ENCODE peak calls at places on chromosome 11, in eight cellular contexts. Z is amygdala, D is MM.1S, X is fibroblast of mammary gland, J is nephron progenitor cell, Y is naive B cell, R is HAP-1, U is NCI-H524 treated with DMSO at 0.1 percent for 48 hours. G is an unnamed sample.

GRCh38 chr11:1562469-1563148 is 9.5 kb downstream of the DUSP8 start:
- DNase-seq in D (no peak), Y (no peak), Z (no peak), U (no peak), J (no peak), X (no peak), R (no peak), G (no peak)

GRCh38 chr11:112837162-112837826 is 123.9 kb upstream of the NCAM1 start:
- DNase-seq in D (no peak), Y (no peak), R (no peak), Z (peak; percentile 22), J (no peak), X (no peak), U (no peak), G (no peak)

GRCh38 chr11:8019671-8020597 is 32.8 kb downstream of the EIF3F start:
- DNase-seq in D (no peak), X (peak; percentile 53), Y (no peak), R (peak; percentile 33), J (peak; percentile 48), Z (peak; percentile 19), U (no peak), G (peak; percentile 74)

GRCh38 chr11:9399466-9399865 is 15.0 kb downstream of the IPO7 start:
- DNase-seq in Y (no peak), U (no peak), R (no peak), Z (no peak), X (peak; percentile 22), D (no peak), J (no peak), G (peak; percentile 17)

GRCh38 chr11:15507592-15507991 is 392.9 kb downstream of the INSC start:
- DNase-seq in R (no peak), Y (no peak), Z (no peak), U (peak; percentile 30), X (no peak), D (no peak), J (no peak), G (no peak)

GRCh38 chr11:120597250-120597649 is 85.7 kb downstream of the GRIK4 start:
- DNase-seq in U (no peak), R (no peak), Y (no peak), D (no peak), Z (no peak), X (no peak), J (no peak), G (no peak)

GRCh38 chr11:3231851-3232744 is at the start of gene MRGPRE:
- DNase-seq in U (peak; percentile 59), D (peak; percentile 21), Y (no peak), R (no peak), Z (no peak), X (peak; percentile 23), J (no peak), G (no peak)

GRCh38 chr11:108733479-108734116 is 68.7 kb downstream of the DDX10 start:
- DNase-seq in D (no peak), U (no peak), X (peak; percentile 84), J (no peak), R (no peak), Y (no peak), Z (no peak), G (peak; percentile 56)

GRCh38 chr11:20363500-20364411 is at the start of gene HTATIP2:
- DNase-seq in R (no peak), U (no peak), J (peak; percentile 58), D (peak; percentile 50), Z (peak; percentile 81), Y (peak; percentile 75), X (no peak), G (peak; percentile 71)

GRCh38 chr11:12222099-12222751 is 111.8 kb downstream of the MICAL2 start:
- DNase-seq in R (no peak), U (no peak), J (no peak), D (no peak), X (no peak), Y (no peak), Z (no peak), G (no peak)

G was measured in adipocyte.